ENCODE peak calls at places on chromosomes 5 and 9, in four cellular contexts. One of them, this sample, is unnamed.
A peak's percentile ranks its signal among the peaks of the same experiment; 100 is the strongest.

GRCh38 chr9:116910201-116910600 is 223.1 kb downstream of the TRIM32 start:
- DNase-seq in lower leg skin: no peak
- DNase-seq in heart left ventricle: no peak
- DNase-seq in stomach: no peak
- DNase-seq in this sample: no peak

GRCh38 chr5:142013734-142014495 is 1.1 kb upstream of the GNPDA1 start:
- DNase-seq in lower leg skin: peak; percentile 68
- DNase-seq in heart left ventricle: peak; percentile 57
- DNase-seq in stomach: no peak
- DNase-seq in this sample: no peak

GRCh38 chr5:137613554-137614265 is 114.6 kb upstream of the SPOCK1 start:
- DNase-seq in lower leg skin: no peak
- DNase-seq in heart left ventricle: no peak
- DNase-seq in stomach: no peak
- DNase-seq in this sample: no peak

GRCh38 chr9:129983891-129984290 is 59.1 kb downstream of the FNBP1 start:
- DNase-seq in lower leg skin: no peak
- DNase-seq in heart left ventricle: no peak
- DNase-seq in stomach: no peak
- DNase-seq in this sample: no peak

GRCh38 chr9:127754099-127754760 is 19.1 kb upstream of the TOR2A start:
- DNase-seq in lower leg skin: no peak
- DNase-seq in heart left ventricle: no peak
- DNase-seq in stomach: no peak
- DNase-seq in this sample: no peak

GRCh38 chr5:178306430-178307225 is 74.0 kb upstream of the PHYKPL start:
- DNase-seq in lower leg skin: no peak
- DNase-seq in heart left ventricle: no peak
- DNase-seq in stomach: no peak
- DNase-seq in this sample: peak; percentile 64

GRCh38 chr5:109412981-109413402 is 3.2 kb upstream of the PJA2 start:
- DNase-seq in lower leg skin: no peak
- DNase-seq in heart left ventricle: no peak
- DNase-seq in stomach: no peak
- DNase-seq in this sample: no peak

GRCh38 chr9:121266356-121266755 is 1.6 kb upstream of the GSN start:
- DNase-seq in lower leg skin: no peak
- DNase-seq in heart left ventricle: no peak
- DNase-seq in stomach: no peak
- DNase-seq in this sample: no peak

GRCh38 chr9:125240649-125240999 is 519 bp downstream of the HSPA5 start:
- DNase-seq in lower leg skin: peak; percentile 37
- DNase-seq in heart left ventricle: no peak
- DNase-seq in stomach: peak; percentile 50
- DNase-seq in this sample: no peak

GRCh38 chr9:124743686-124744348 is 27.3 kb downstream of the NR6A1 start:
- DNase-seq in lower leg skin: no peak
- DNase-seq in heart left ventricle: no peak
- DNase-seq in stomach: no peak
- DNase-seq in this sample: no peak

GRCh38 chr9:108259917-108260675 is 595.7 kb downstream of the ACTL7B start:
- DNase-seq in lower leg skin: no peak
- DNase-seq in heart left ventricle: no peak
- DNase-seq in stomach: no peak
- DNase-seq in this sample: no peak

GRCh38 chr5:28344803-28345433 is 1306.5 kb upstream of the CDH9 start:
- DNase-seq in lower leg skin: no peak
- DNase-seq in heart left ventricle: no peak
- DNase-seq in stomach: no peak
- DNase-seq in this sample: no peak

GRCh38 chr9:135774239-135774747 is 72.3 kb downstream of the KCNT1 start:
- DNase-seq in lower leg skin: no peak
- DNase-seq in heart left ventricle: no peak
- DNase-seq in stomach: no peak
- DNase-seq in this sample: no peak

GRCh38 chr9:123469231-123469630 is 113.2 kb downstream of the CRB2 start:
- DNase-seq in lower leg skin: no peak
- DNase-seq in heart left ventricle: no peak
- DNase-seq in stomach: no peak
- DNase-seq in this sample: no peak

GRCh38 chr5:38447786-38448185 is 108.7 kb downstream of the LIFR start:
- DNase-seq in lower leg skin: no peak
- DNase-seq in heart left ventricle: peak; percentile 47
- DNase-seq in stomach: no peak
- DNase-seq in this sample: no peak

GRCh38 chr9:134800791-134801339 is 79.7 kb upstream of the FCN2 start:
- DNase-seq in lower leg skin: no peak
- DNase-seq in heart left ventricle: peak; percentile 80
- DNase-seq in stomach: no peak
- DNase-seq in this sample: no peak

GRCh38 chr5:103271570-103272289 is 13.2 kb downstream of the MACIR start:
- DNase-seq in lower leg skin: no peak
- DNase-seq in heart left ventricle: no peak
- DNase-seq in stomach: no peak
- DNase-seq in this sample: no peak

GRCh38 chr5:75707911-75708509 is 9.2 kb downstream of the POC5 start:
- DNase-seq in lower leg skin: no peak
- DNase-seq in heart left ventricle: no peak
- DNase-seq in stomach: no peak
- DNase-seq in this sample: no peak

GRCh38 chr5:76642390-76643040 is 19.3 kb upstream of the F2RL2 start:
- DNase-seq in lower leg skin: no peak
- DNase-seq in heart left ventricle: no peak
- DNase-seq in stomach: no peak
- DNase-seq in this sample: no peak

GRCh38 chr5:127229185-127229889 is 61.3 kb upstream of the MEGF10 start:
- DNase-seq in lower leg skin: peak; percentile 46
- DNase-seq in heart left ventricle: peak; percentile 72
- DNase-seq in stomach: peak; percentile 61
- DNase-seq in this sample: peak; percentile 93
- TF ChIP-seq POLR2A in lower leg skin: no peak
- TF ChIP-seq POLR2A in heart left ventricle: no peak
- TF ChIP-seq POLR2A in stomach: no peak
- TF ChIP-seq POLR2A in this sample: no peak

DNA sequence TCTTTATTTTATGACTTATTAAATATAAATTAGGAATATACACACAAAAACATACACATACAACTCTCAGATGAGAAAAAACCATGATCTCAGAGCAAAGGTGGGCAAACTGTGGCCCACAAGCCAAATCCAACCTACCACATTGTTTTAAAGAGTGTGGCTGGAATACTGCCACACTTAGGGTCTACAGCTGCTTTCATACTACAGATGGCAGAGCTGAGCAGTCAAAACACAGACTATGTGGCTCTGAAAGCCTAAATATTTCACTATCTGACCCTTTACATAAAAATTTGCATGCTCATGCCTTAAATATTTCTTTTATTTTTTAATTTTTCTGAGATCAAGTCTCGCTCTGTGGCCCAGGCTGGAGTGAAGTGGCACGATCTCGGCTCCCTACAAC is 28.3 kb downstream of the LEAP2 start:
- DNase-seq in lower leg skin: no peak
- DNase-seq in heart left ventricle: no peak
- DNase-seq in stomach: no peak
- DNase-seq in this sample: no peak
- TF ChIP-seq CTCF in lower leg skin: no peak
- TF ChIP-seq CTCF in heart left ventricle: no peak
- TF ChIP-seq CTCF in stomach: no peak
- TF ChIP-seq CTCF in this sample: no peak

DNA sequence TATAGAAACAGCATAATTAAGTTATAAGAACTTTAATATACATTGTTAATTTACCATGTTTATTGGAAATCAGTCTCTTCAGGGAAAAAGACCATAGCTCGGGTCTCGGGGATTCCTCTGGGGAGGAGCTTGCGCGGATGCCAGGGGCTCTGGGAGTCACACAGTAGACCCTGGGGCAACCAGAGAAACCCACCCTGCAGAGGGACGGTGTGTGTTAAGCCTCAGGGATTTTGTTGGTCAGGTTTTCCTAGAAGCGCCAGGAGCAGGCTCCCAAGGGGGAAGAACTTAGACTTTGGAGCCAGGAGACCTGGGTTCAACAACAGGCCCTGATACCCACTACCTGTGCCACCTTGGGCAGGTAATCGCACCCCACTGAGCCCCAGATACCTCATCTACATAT is 297.9 kb downstream of the MED10 start:
- DNase-seq in lower leg skin: no peak
- DNase-seq in heart left ventricle: no peak
- DNase-seq in stomach: no peak
- DNase-seq in this sample: no peak
- TF ChIP-seq POLR2A in lower leg skin: no peak
- TF ChIP-seq POLR2A in heart left ventricle: no peak
- TF ChIP-seq POLR2A in stomach: no peak
- TF ChIP-seq POLR2A in this sample: no peak

DNA sequence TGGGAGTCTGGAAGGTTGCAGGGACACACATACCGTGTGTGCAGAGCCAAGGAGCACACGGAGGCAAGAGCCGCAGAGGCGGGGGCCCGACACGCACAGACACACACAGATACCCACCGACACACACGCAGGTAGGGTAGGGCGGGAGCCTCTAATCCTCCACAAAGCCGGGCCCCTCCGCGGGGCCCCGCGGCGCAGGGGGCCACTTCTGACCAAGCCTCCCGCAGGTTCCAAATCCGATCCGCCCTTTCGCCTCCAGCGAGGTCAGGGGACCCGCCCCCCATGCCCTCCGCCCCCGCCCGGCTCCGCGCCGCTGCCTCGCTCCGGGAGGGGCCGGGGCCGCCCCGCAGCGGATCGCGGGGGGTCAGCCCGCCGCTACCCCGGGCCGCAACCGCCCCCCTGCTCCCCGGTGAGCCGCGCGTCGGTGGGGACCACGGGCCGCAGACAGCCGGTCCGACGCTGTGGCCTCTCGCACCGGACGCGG is 1.4 kb upstream of the LMX1B start:
- DNase-seq in lower leg skin: no peak
- DNase-seq in heart left ventricle: no peak
- DNase-seq in stomach: no peak
- DNase-seq in this sample: no peak
- TF ChIP-seq CTCF in lower leg skin: no peak
- TF ChIP-seq CTCF in heart left ventricle: no peak
- TF ChIP-seq CTCF in stomach: no peak
- TF ChIP-seq CTCF in this sample: no peak